ENCODE peak calls at places on chromosomes 5 and 9, in seven cellular contexts. W is GM13976, R is progenitor cell of endocrine pancreas, D is IMR-90, P is esophagus muscularis mucosa, K is A549, C is SK-MEL-5. Y is an unnamed sample.

GRCh38 chr9:21070171-21070571 is 7.6 kb downstream of the IFNB1 start:
- DNase-seq in P (peak; percentile 92), C (peak; percentile 40), K (peak; percentile 76), D (peak; percentile 98), R (no peak), W (no peak), Y (peak; percentile 74)

GRCh38 chr5:88732181-88732633 is 150.8 kb downstream of the MEF2C start:
- DNase-seq in R (no peak), K (no peak), D (no peak), C (no peak), W (no peak), P (no peak), Y (peak; percentile 84)

GRCh38 chr9:113998529-113999255 is 79.4 kb downstream of the AMBP start:
- DNase-seq in W (no peak), K (peak; percentile 10), C (peak; percentile 28), D (peak; percentile 12), R (no peak), P (peak; percentile 72), Y (no peak)

GRCh38 chr5:177980776-177981175 is 15.3 kb downstream of the PROP1 start:
- DNase-seq in R (no peak), D (no peak), K (no peak), C (no peak), P (peak; percentile 85), W (peak; percentile 27), Y (no peak)

GRCh38 chr9:87950765-87951488 is 23.4 kb downstream of the CDK20 start:
- DNase-seq in D (peak; percentile 34), C (peak; percentile 57), W (peak; percentile 62), P (no peak), R (no peak), K (peak; percentile 41), Y (peak; percentile 56)

GRCh38 chr5:128472919-128473318 is 65.1 kb downstream of the FBN2 start:
- DNase-seq in R (no peak), K (no peak), C (no peak), W (no peak), P (no peak), D (no peak), Y (no peak)

GRCh38 chr9:95570646-95571045 is 53.9 kb upstream of the PTCH1 start:
- DNase-seq in P (no peak), C (no peak), R (no peak), W (no peak), K (no peak), D (no peak), Y (no peak)

GRCh38 chr9:109401169-109401989 is 80.5 kb upstream of the EPB41L4B start:
- DNase-seq in C (peak; percentile 83), D (peak; percentile 35), P (no peak), K (peak; percentile 74), R (peak; percentile 62), W (peak; percentile 67), Y (peak; percentile 79)

Y was measured in OCI-M1.